ENCODE peak calls at places on chromosomes 7 and 10, in six cellular contexts. X, T, V, F, G and O are unnamed samples. For H3K4me1, the result is how much of the 10 kb centered on the place peaks cover.

GRCh38 chr10:124245191-124245590 is 151.8 kb upstream of the CHST15 start:
- DNase-seq in X (no peak), T (no peak), V (no peak), F (no peak), G (no peak), O (no peak)

GRCh38 chr10:90751107-90751997 is 106.5 kb downstream of the HTR7 start:
- DNase-seq in X (peak), T (no peak), V (peak), F (peak), G (peak), O (no peak)

GRCh38 chr7:26590709-26591108 is 273.7 kb downstream of the SKAP2 start:
- DNase-seq in X (no peak), T (no peak), V (no peak), F (no peak), G (no peak), O (no peak)

GRCh38 chr10:96321822-96322221 is 17.6 kb downstream of the DNTT start:
- DNase-seq in X (no peak), T (no peak), V (no peak), F (no peak), G (no peak), O (no peak)

GRCh38 chr10:126595160-126595559 is 75.3 kb downstream of the C10orf90 start:
- DNase-seq in X (no peak), T (no peak), V (no peak), F (no peak), G (no peak), O (no peak)

GRCh38 chr10:12727832-12728215 is 273.7 kb downstream of the CCDC3 start:
- DNase-seq in X (no peak), T (no peak), V (no peak), F (no peak), G (no peak), O (no peak)

GRCh38 chr10:70722820-70723424 is 50.6 kb downstream of the ADAMTS14 start:
- DNase-seq in X (no peak), T (no peak), V (no peak), F (no peak), G (no peak), O (no peak)

GRCh38 chr10:122277737-122278136 is 6.6 kb downstream of the BTBD16 start:
- DNase-seq in X (no peak), T (no peak), V (no peak), F (no peak), G (no peak), O (no peak)

GRCh38 chr7:139797607-139798006 is 19.8 kb upstream of the HIPK2 start:
- DNase-seq in X (no peak), T (no peak), V (no peak), F (no peak), G (no peak), O (no peak)

GRCh38 chr10:72426982-72427381 is 72.3 kb upstream of the DNAJB12 start:
- DNase-seq in X (peak), T (no peak), V (no peak), F (no peak), G (no peak), O (peak)

GRCh38 chr10:124451227-124451807 is 1.5 kb upstream of the NKX1-2 start:
- DNase-seq in X (no peak), T (no peak), V (no peak), F (no peak), G (no peak), O (no peak)

GRCh38 chr7:18572885-18573284 is 77.3 kb downstream of the HDAC9 start:
- DNase-seq in X (no peak), T (no peak), V (no peak), F (no peak), G (no peak), O (no peak)

GRCh38 chr7:50474382-50475155 is 24.4 kb upstream of the FIGNL1 start:
- DNase-seq in X (no peak), T (no peak), V (no peak), F (no peak), G (no peak), O (no peak)

GRCh38 chr7:50470250-50471163 is 20.4 kb upstream of the FIGNL1 start:
- DNase-seq in X (no peak), T (no peak), V (no peak), F (no peak), G (no peak), O (no peak)

GRCh38 chr7:50473531-50473930 is 23.4 kb upstream of the FIGNL1 start:
- DNase-seq in X (no peak), T (no peak), V (no peak), F (no peak), G (no peak), O (no peak)

GRCh38 chr7:50472427-50472826 is 22.3 kb upstream of the FIGNL1 start:
- DNase-seq in X (no peak), T (no peak), V (no peak), F (no peak), G (no peak), O (no peak)

DNA sequence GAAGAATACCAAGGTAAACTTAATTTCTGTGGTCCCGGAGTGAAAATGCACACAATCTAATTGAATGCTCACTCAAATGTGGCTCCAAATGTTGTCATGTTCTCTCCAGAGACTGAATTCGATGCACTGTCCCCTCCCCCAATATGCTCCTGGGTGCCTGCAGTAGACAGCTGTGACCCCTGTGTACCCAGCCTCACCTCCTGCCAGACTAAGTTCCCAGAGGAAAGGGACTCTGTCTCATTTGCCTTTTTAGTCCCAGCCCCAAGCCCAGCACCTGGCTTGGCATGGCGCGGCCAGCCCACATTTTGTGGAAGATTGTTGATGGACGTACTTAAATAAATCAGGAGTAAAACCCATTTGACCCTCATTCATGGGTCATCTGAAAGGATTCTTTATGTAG is 21.8 kb upstream of the FIGNL1 start:
- DNase-seq in X (no peak), T (no peak), V (no peak), F (no peak), G (no peak), O (no peak)
- H3K4me1 ChIP-seq in X (under half), T (under half), V (under half), F (under half), G (under half), O (under half)

DNA sequence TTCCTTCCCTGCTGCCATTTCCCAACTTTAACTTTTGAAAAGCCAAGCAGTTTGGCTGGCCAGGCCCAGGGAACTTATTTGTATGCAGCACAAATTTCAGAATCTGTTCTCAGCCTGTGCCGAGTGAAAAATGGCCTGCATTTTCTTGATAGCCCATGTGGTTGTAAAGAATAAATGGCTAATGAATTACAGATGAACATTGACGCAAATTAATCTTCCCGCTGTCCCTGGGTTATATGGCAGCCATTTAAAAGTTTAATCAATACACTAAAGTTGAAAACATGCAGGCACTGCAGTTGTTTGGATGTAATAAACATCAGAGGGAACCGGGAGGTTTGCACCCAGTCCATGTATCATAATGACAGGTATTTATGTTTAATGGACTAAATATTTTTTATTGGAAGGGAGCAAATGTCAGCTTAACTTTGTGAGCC is 1092.4 kb downstream of the LRMDA start:
- DNase-seq in X (no peak), T (peak), V (no peak), F (no peak), G (no peak), O (no peak)
- H3K4me1 ChIP-seq in X (under half), T (under half), V (under half), F (under half), G (under half), O (under half)

GRCh38 chr7:106872763-106873162 is 7.7 kb downstream of the PIK3CG start:
- DNase-seq in X (no peak), T (no peak), V (no peak), F (no peak), G (no peak), O (no peak)

GRCh38 chr7:106870983-106871410 is 5.9 kb downstream of the PIK3CG start:
- DNase-seq in X (no peak), T (no peak), V (no peak), F (no peak), G (no peak), O (no peak)

GRCh38 chr7:106871793-106872571 is 6.9 kb downstream of the PIK3CG start:
- DNase-seq in X (no peak), T (no peak), V (no peak), F (no peak), G (no peak), O (no peak)

GRCh38 chr7:106878748-106879439 is 13.8 kb downstream of the PIK3CG start:
- DNase-seq in X (no peak), T (no peak), V (no peak), F (no peak), G (no peak), O (no peak)

DNA sequence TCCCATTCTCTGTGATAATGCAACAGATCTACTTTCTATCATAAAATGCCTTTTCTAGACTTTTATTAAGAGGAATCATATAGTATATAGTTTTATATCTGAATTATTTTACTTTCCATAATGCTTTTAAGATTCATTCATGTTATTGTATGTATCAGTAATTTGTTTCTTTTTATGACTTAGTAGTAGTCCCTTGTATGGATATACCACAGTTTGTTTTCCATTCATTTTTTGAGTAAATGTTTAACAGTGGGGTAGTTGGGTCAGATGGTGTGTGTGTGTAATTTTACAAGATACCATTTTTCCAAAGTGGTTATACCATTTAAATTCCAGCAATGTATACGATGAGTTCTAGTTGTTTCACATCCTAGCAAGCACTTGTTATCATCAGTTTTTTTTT is 10.4 kb downstream of the PIK3CG start:
- DNase-seq in X (no peak), T (no peak), V (no peak), F (no peak), G (no peak), O (no peak)
- H3K4me1 ChIP-seq in X (under half), T (under half), V (under half), F (under half), G (under half), O (under half)

GRCh38 chr7:66146701-66147100 is 32.1 kb downstream of the CRCP start:
- DNase-seq in X (no peak), T (no peak), V (no peak), F (no peak), G (no peak), O (no peak)

GRCh38 chr7:66153691-66154090 is 39.0 kb downstream of the CRCP start:
- DNase-seq in X (no peak), T (no peak), V (no peak), F (no peak), G (no peak), O (no peak)

GRCh38 chr7:66145404-66145843 is 30.8 kb downstream of the CRCP start:
- DNase-seq in X (no peak), T (peak), V (no peak), F (peak), G (peak), O (peak)

GRCh38 chr7:66152538-66153191 is 38.0 kb downstream of the CRCP start:
- DNase-seq in X (peak), T (no peak), V (no peak), F (no peak), G (no peak), O (no peak)

GRCh38 chr7:66150471-66150870 is 35.8 kb downstream of the CRCP start:
- DNase-seq in X (no peak), T (peak), V (peak), F (peak), G (peak), O (peak)
- H3K4me1 ChIP-seq in X (under half), T (under half), V (half or more), F (under half), G (under half), O (under half)

GRCh38 chr7:142797799-142798377 is 27.1 kb downstream of the PRSS2 start:
- DNase-seq in X (no peak), T (no peak), V (no peak), F (no peak), G (no peak), O (no peak)

GRCh38 chr7:142797342-142797798 is 26.6 kb downstream of the PRSS2 start:
- DNase-seq in X (no peak), T (no peak), V (no peak), F (no peak), G (no peak), O (no peak)

GRCh38 chr7:142799483-142799882 is 28.7 kb downstream of the PRSS2 start:
- DNase-seq in X (no peak), T (no peak), V (no peak), F (no peak), G (no peak), O (no peak)

GRCh38 chr7:142800103-142800502 is 29.3 kb downstream of the PRSS2 start:
- DNase-seq in X (no peak), T (no peak), V (no peak), F (no peak), G (no peak), O (no peak)

DNA sequence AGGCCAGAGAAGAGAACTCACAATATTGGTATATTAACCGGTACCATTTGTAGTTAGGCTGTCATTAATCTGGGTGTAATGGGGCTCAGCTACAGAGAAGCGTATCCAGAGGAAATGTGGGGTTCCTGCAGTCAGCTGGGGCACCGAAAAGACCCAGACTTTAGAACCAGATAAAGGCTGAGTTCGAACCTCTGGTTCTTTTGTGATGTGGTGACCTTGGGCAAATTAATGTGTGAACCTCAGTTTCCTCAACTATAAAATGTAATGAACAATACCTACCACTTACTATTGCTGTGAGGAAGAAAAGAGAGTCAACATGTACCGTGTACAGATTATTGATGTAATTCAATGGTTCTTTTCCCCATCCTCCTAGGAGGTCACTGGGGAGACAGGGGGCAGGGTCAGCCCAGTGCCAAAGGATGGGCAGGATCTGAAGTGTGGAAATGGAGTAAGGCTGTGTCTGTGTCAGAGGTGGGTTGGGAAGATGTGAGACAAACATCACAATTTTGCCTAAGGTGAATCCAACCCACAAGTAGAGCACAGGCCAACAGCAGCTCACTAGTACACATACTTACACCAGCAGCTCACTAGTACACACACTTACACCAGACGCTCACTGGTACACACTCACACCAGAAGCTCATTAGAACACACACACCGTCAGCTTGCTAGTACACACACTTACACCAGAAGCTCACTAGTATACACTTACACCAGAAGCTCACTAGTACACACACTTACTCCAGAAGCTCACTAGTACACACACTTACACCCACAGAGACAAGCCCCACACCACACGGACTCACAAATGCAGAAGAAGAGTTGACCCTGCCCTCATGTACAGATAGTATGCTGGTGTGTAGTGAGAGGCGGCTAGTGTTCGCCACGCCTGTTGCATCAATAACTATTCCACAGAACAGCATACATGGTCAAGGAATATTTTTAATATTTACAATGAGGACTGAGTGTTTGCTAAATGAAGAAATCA is 28.0 kb downstream of the PRSS2 start:
- DNase-seq in X (no peak), T (no peak), V (no peak), F (no peak), G (no peak), O (no peak)
- H3K4me1 ChIP-seq in X (under half), T (under half), V (under half), F (under half), G (under half), O (under half)

DNA sequence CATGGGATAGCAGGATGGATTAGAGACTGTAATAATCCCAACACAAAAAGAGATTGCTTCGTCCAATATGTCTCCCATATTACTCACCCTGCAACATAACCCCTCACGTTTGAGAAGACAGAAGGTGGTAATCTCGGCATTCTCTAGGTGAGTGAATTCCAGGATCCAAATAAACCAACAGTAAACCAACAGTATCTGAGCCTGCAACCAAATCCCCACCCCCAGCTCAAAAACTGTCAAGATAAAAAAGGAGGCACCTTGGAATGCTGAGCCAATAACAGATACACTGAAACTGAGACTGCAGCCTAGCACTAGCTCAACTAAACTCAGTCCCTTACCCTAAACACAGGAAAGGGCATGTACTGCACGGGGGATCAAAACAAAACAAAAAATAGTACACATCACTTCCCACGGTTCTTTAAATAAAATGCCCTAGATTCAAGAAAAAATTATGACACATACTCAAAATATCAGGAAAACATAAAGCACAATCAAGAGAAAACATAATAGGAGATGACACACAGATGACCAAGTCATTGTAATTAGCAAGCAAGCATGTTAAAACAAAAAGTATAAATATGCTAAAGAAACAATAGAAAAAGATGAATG is 28.0 kb downstream of the IPMK start:
- DNase-seq in X (no peak), T (no peak), V (no peak), F (no peak), G (no peak), O (no peak)
- H3K4me1 ChIP-seq in X (under half), T (under half), V (half or more), F (under half), G (under half), O (under half)

GRCh38 chr7:117017017-117017451 is 63.7 kb downstream of the ST7 start:
- DNase-seq in X (no peak), T (no peak), V (no peak), F (no peak), G (no peak), O (no peak)
- H3K4me1 ChIP-seq in X (under half), T (under half), V (under half), F (under half), G (under half), O (under half)

GRCh38 chr10:80487791-80488538 is 33.9 kb downstream of the TSPAN14 start:
- DNase-seq in X (no peak), T (no peak), V (no peak), F (peak), G (no peak), O (no peak)

GRCh38 chr10:80488539-80489066 is 34.5 kb downstream of the TSPAN14 start:
- DNase-seq in X (no peak), T (no peak), V (no peak), F (no peak), G (no peak), O (no peak)

GRCh38 chr10:80487422-80487785 is 33.3 kb downstream of the TSPAN14 start:
- DNase-seq in X (no peak), T (no peak), V (no peak), F (peak), G (no peak), O (no peak)

GRCh38 chr10:80491251-80492102 is 37.4 kb downstream of the TSPAN14 start:
- DNase-seq in X (no peak), T (no peak), V (peak), F (peak), G (no peak), O (no peak)

GRCh38 chr10:80489371-80490112 is 35.4 kb downstream of the TSPAN14 start:
- DNase-seq in X (no peak), T (no peak), V (no peak), F (no peak), G (no peak), O (no peak)
- H3K4me1 ChIP-seq in X (under half), T (under half), V (half or more), F (half or more), G (under half), O (half or more)